ENCODE peak calls at places on chromosomes 12 and 14, in eight cellular contexts. G is fibroblast of pulmonary artery; Z is activated T-helper 9 cell treated with anti-CD3 and anti-CD28 coated beads, Interleukin-2, amount 50 U/mL, for 16 hours; D is bronchial epithelial cell; A is GM12865; X is GM03348; L is fibroblast of villous mesenchyme; B is AG09319. H is an unnamed sample.

GRCh38 chr12:1776139-1776975 is 44.0 kb upstream of the LRTM2 start:
- DNase-seq in G (peak), Z (no peak), D (peak), A (no peak), X (peak), L (peak), B (no peak), H (peak)

GRCh38 chr12:14810953-14811483 is 3.0 kb downstream of the SMCO3 start:
- DNase-seq in G (peak), Z (no peak), D (peak), A (peak), X (peak), L (peak), B (no peak), H (no peak)

GRCh38 chr14:63266106-63266505 is 52.6 kb downstream of the GPHB5 start:
- DNase-seq in G (no peak), Z (no peak), D (peak), A (no peak), X (no peak), L (no peak), B (no peak), H (peak)

GRCh38 chr14:81353691-81354323 is 46.3 kb downstream of the STON2 start:
- DNase-seq in G (no peak), Z (no peak), D (no peak), A (no peak), X (no peak), L (no peak), B (no peak), H (no peak)

GRCh38 chr12:59066445-59066844 is 146.1 kb upstream of the LRIG3 start:
- DNase-seq in G (no peak), Z (no peak), D (peak), A (no peak), X (no peak), L (no peak), B (no peak), H (peak)

GRCh38 chr14:42095155-42095554 is 488.5 kb downstream of the LRFN5 start:
- DNase-seq in G (no peak), Z (no peak), D (no peak), A (no peak), X (no peak), L (no peak), B (no peak), H (no peak)

GRCh38 chr12:26251600-26251999 is 56.2 kb downstream of the SSPN start:
- DNase-seq in G (peak), Z (no peak), D (no peak), A (no peak), X (no peak), L (no peak), B (no peak), H (no peak)

GRCh38 chr12:102950107-102950949 is 7.1 kb upstream of the ASCL1 start:
- DNase-seq in G (no peak), Z (no peak), D (no peak), A (peak), X (no peak), L (no peak), B (no peak), H (no peak)

GRCh38 chr12:15152864-15153263 is 68.4 kb downstream of the RERG start:
- DNase-seq in G (peak), Z (no peak), D (peak), A (no peak), X (peak), L (peak), B (no peak), H (peak)

GRCh38 chr14:77024171-77024627 is 4.3 kb downstream of the IRF2BPL start:
- DNase-seq in G (peak), Z (peak), D (no peak), A (peak), X (peak), L (peak), B (no peak), H (no peak)

H was measured in epithelial cell of prostate.